ENCODE peak calls at places on chromosome 16, in five cellular contexts. One of them, this sample, is unnamed. For H3K27me3, the result is how much of the 10 kb centered on the place peaks cover.

GRCh38 chr16:4945560-4946502 is 8.9 kb upstream of the PPL start:
- DNase-seq in psoas muscle: peak
- DNase-seq in neural progenitor cell: no peak
- DNase-seq in BJ: no peak
- DNase-seq in heart right ventricle: no peak
- DNase-seq in this sample: no peak

GRCh38 chr16:85052536-85052935 is 24.9 kb downstream of the KIAA0513 start:
- DNase-seq in psoas muscle: no peak
- DNase-seq in BJ: no peak
- DNase-seq in neural progenitor cell: no peak
- DNase-seq in heart right ventricle: no peak
- DNase-seq in this sample: no peak

GRCh38 chr16:49598386-49599170 is 225.0 kb downstream of the C16orf78 start:
- DNase-seq in neural progenitor cell: no peak
- DNase-seq in heart right ventricle: no peak
- DNase-seq in BJ: no peak
- DNase-seq in psoas muscle: no peak
- DNase-seq in this sample: no peak

GRCh38 chr16:88468289-88469129 is 15.4 kb downstream of the ZFPM1 start:
- DNase-seq in heart right ventricle: no peak
- DNase-seq in neural progenitor cell: peak
- DNase-seq in psoas muscle: no peak
- DNase-seq in BJ: no peak
- DNase-seq in this sample: no peak

GRCh38 chr16:15822957-15823356 is 33.9 kb downstream of the MYH11 start:
- DNase-seq in neural progenitor cell: no peak
- DNase-seq in heart right ventricle: no peak
- DNase-seq in BJ: no peak
- DNase-seq in psoas muscle: no peak
- DNase-seq in this sample: no peak

GRCh38 chr16:84657229-84657837 is 9.0 kb downstream of the KLHL36 start:
- DNase-seq in neural progenitor cell: no peak
- DNase-seq in BJ: no peak
- DNase-seq in psoas muscle: no peak
- DNase-seq in heart right ventricle: no peak
- DNase-seq in this sample: no peak

GRCh38 chr16:2535644-2536021 is 2.2 kb upstream of the PDPK1 start:
- DNase-seq in psoas muscle: peak
- DNase-seq in heart right ventricle: no peak
- DNase-seq in BJ: peak
- DNase-seq in neural progenitor cell: no peak
- DNase-seq in this sample: peak

GRCh38 chr16:68116256-68116853 is 31.2 kb downstream of the NFATC3 start:
- DNase-seq in psoas muscle: no peak
- DNase-seq in BJ: no peak
- DNase-seq in heart right ventricle: no peak
- DNase-seq in neural progenitor cell: no peak
- DNase-seq in this sample: no peak

GRCh38 chr16:52376677-52377300 is 170.2 kb downstream of the TOX3 start:
- DNase-seq in BJ: no peak
- DNase-seq in heart right ventricle: no peak
- DNase-seq in neural progenitor cell: no peak
- DNase-seq in psoas muscle: no peak
- DNase-seq in this sample: no peak

GRCh38 chr16:65126845-65127624 is 5.2 kb upstream of the CDH11 start:
- DNase-seq in heart right ventricle: no peak
- DNase-seq in neural progenitor cell: no peak
- DNase-seq in psoas muscle: no peak
- DNase-seq in BJ: no peak
- DNase-seq in this sample: no peak

GRCh38 chr16:85514295-85514600 is 98.9 kb upstream of the GSE1 start:
- DNase-seq in heart right ventricle: peak
- DNase-seq in psoas muscle: peak
- DNase-seq in BJ: no peak
- DNase-seq in neural progenitor cell: no peak
- DNase-seq in this sample: no peak

GRCh38 chr16:69108069-69108904 is 2.8 kb downstream of the HAS3 start:
- DNase-seq in heart right ventricle: no peak
- DNase-seq in BJ: no peak
- DNase-seq in psoas muscle: no peak
- DNase-seq in neural progenitor cell: peak
- DNase-seq in this sample: no peak

GRCh38 chr16:68446941-68447675 is 1.2 kb downstream of the SMPD3 start:
- DNase-seq in heart right ventricle: no peak
- DNase-seq in psoas muscle: no peak
- DNase-seq in BJ: no peak
- DNase-seq in neural progenitor cell: peak
- DNase-seq in this sample: no peak

GRCh38 chr16:84003001-84003400 is 35.0 kb downstream of the NECAB2 start:
- DNase-seq in heart right ventricle: no peak
- DNase-seq in BJ: no peak
- DNase-seq in psoas muscle: no peak
- DNase-seq in neural progenitor cell: no peak
- DNase-seq in this sample: no peak

GRCh38 chr16:56357291-56357764 is 68.0 kb downstream of the AMFR start:
- DNase-seq in heart right ventricle: no peak
- DNase-seq in neural progenitor cell: peak
- DNase-seq in BJ: no peak
- DNase-seq in psoas muscle: no peak
- DNase-seq in this sample: peak

GRCh38 chr16:10668322-10669045 is 26.2 kb downstream of the TEKT5 start:
- DNase-seq in psoas muscle: no peak
- DNase-seq in heart right ventricle: no peak
- DNase-seq in BJ: no peak
- DNase-seq in neural progenitor cell: peak
- DNase-seq in this sample: peak

GRCh38 chr16:77409311-77409710 is 25.5 kb downstream of the ADAMTS18 start:
- DNase-seq in BJ: no peak
- DNase-seq in psoas muscle: no peak
- DNase-seq in heart right ventricle: no peak
- DNase-seq in neural progenitor cell: no peak
- DNase-seq in this sample: no peak

GRCh38 chr16:13994239-13995106 is 74.5 kb downstream of the ERCC4 start:
- DNase-seq in psoas muscle: no peak
- DNase-seq in neural progenitor cell: no peak
- DNase-seq in heart right ventricle: peak
- DNase-seq in BJ: no peak
- DNase-seq in this sample: no peak

GRCh38 chr16:83771306-83771942 is 36.4 kb upstream of the HSBP1 start:
- DNase-seq in psoas muscle: peak
- DNase-seq in heart right ventricle: peak
- DNase-seq in BJ: no peak
- DNase-seq in neural progenitor cell: no peak
- DNase-seq in this sample: no peak

GRCh38 chr16:86202267-86202666 is 303.3 kb downstream of the IRF8 start:
- DNase-seq in BJ: no peak
- DNase-seq in psoas muscle: no peak
- DNase-seq in heart right ventricle: no peak
- DNase-seq in neural progenitor cell: no peak
- DNase-seq in this sample: no peak

GRCh38 chr16:87410530-87410929 is 18.4 kb downstream of the MAP1LC3B start:
- DNase-seq in heart right ventricle: no peak
- DNase-seq in BJ: no peak
- DNase-seq in psoas muscle: no peak
- DNase-seq in neural progenitor cell: no peak
- DNase-seq in this sample: no peak

GRCh38 chr16:28163699-28164584 is 47.8 kb downstream of the XPO6 start:
- DNase-seq in heart right ventricle: no peak
- DNase-seq in BJ: peak
- DNase-seq in neural progenitor cell: no peak
- DNase-seq in psoas muscle: no peak
- DNase-seq in this sample: no peak

GRCh38 chr16:6081320-6081976 is 983.9 kb upstream of the EEF2KMT start:
- DNase-seq in neural progenitor cell: peak
- DNase-seq in heart right ventricle: peak
- DNase-seq in BJ: no peak
- DNase-seq in psoas muscle: no peak
- DNase-seq in this sample: no peak

GRCh38 chr16:52705192-52705591 is 158.2 kb upstream of the TOX3 start:
- DNase-seq in heart right ventricle: no peak
- DNase-seq in neural progenitor cell: no peak
- DNase-seq in psoas muscle: no peak
- DNase-seq in BJ: no peak
- DNase-seq in this sample: no peak

GRCh38 chr16:70682239-70683145 is 3.4 kb downstream of the MTSS2 start:
- DNase-seq in heart right ventricle: no peak
- DNase-seq in BJ: no peak
- DNase-seq in psoas muscle: peak
- DNase-seq in neural progenitor cell: no peak
- DNase-seq in this sample: no peak

GRCh38 chr16:22945361-22945760 is 131.4 kb downstream of the HS3ST2 start:
- DNase-seq in heart right ventricle: no peak
- DNase-seq in psoas muscle: no peak
- DNase-seq in neural progenitor cell: no peak
- DNase-seq in BJ: no peak
- DNase-seq in this sample: no peak

GRCh38 chr16:83268164-83268563 is 539.6 kb upstream of the HSBP1 start:
- DNase-seq in heart right ventricle: no peak
- DNase-seq in psoas muscle: no peak
- DNase-seq in neural progenitor cell: no peak
- DNase-seq in BJ: no peak
- DNase-seq in this sample: no peak

DNA sequence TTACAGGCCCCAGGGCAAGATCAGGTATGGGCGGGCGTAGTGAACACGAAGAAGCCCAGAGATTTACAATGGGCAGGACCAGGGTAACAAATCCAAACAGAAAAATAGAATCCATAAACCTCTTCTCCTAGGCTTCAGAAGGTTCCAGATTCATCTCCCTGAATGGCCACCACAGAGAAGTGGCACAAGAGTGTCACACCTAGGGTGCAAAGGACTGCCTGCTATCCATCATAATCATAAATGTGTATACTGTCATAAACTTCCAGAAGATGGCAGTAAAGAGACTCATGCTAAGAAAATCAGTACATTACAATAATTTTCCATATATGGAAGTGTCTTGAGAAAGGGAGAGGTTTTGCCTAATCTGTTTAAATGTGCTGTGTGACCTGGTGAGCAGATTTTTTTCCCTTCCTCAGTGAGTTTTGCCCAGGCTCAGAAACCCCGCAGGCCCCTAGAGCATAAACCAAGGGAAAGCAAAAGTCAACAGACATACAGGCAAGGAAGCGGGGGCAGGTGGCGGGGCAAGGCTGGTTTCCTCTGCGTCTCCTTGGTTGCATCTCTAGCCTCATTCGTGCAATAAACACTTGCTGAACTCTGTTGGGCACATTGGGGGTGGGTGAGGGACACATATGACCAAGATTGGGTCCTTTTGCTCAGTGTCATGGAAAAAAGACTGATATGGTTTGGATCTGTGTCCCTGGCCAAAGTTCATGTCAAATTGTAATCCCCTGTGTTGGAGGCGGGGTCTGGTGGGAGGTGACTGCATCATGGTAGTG is 92.0 kb upstream of the CDH5 start:
- DNase-seq in psoas muscle: no peak
- DNase-seq in heart right ventricle: no peak
- DNase-seq in BJ: no peak
- DNase-seq in neural progenitor cell: no peak
- DNase-seq in this sample: no peak
- TF ChIP-seq CTCF in psoas muscle: no peak
- TF ChIP-seq CTCF in heart right ventricle: peak
- TF ChIP-seq CTCF in BJ: peak
- TF ChIP-seq CTCF in neural progenitor cell: no peak
- TF ChIP-seq CTCF in this sample: peak

GRCh38 chr16:17541324-17541723 is 70.6 kb upstream of the XYLT1 start:
- DNase-seq in neural progenitor cell: no peak
- DNase-seq in heart right ventricle: no peak
- DNase-seq in psoas muscle: no peak
- DNase-seq in BJ: no peak
- DNase-seq in this sample: no peak

GRCh38 chr16:17544304-17544703 is 73.5 kb upstream of the XYLT1 start:
- DNase-seq in heart right ventricle: no peak
- DNase-seq in BJ: no peak
- DNase-seq in neural progenitor cell: no peak
- DNase-seq in psoas muscle: no peak
- DNase-seq in this sample: no peak

GRCh38 chr16:17544785-17545184 is 74.0 kb upstream of the XYLT1 start:
- DNase-seq in psoas muscle: no peak
- DNase-seq in neural progenitor cell: peak
- DNase-seq in heart right ventricle: no peak
- DNase-seq in BJ: no peak
- DNase-seq in this sample: no peak

GRCh38 chr16:17543073-17543472 is 72.3 kb upstream of the XYLT1 start:
- DNase-seq in psoas muscle: no peak
- DNase-seq in neural progenitor cell: no peak
- DNase-seq in heart right ventricle: no peak
- DNase-seq in BJ: no peak
- DNase-seq in this sample: no peak

DNA sequence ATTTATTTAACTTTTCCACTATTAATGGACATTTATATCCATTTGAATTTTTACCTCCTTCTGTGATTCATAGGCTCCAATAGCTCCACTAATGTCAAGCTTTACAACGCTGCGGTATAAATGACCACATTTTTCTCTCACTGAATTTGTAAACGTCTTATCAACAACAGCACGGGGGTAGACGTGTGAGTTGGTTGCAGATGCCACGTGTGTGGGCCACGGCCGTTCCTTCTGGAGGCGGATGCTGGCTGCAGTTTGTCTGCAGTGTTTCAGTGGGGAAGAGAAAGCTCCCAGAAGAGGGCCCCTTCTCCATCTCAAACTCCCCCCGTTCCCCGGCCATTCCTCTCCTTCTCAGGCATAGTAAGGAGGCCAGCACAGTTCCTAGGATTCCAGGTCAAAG is 68.2 kb upstream of the XYLT1 start:
- DNase-seq in heart right ventricle: no peak
- DNase-seq in BJ: no peak
- DNase-seq in psoas muscle: no peak
- DNase-seq in neural progenitor cell: no peak
- DNase-seq in this sample: no peak
- H3K27me3 ChIP-seq in heart right ventricle: under half
- H3K27me3 ChIP-seq in BJ: under half
- H3K27me3 ChIP-seq in psoas muscle: under half
- H3K27me3 ChIP-seq in neural progenitor cell: under half
- H3K27me3 ChIP-seq in this sample: under half

DNA sequence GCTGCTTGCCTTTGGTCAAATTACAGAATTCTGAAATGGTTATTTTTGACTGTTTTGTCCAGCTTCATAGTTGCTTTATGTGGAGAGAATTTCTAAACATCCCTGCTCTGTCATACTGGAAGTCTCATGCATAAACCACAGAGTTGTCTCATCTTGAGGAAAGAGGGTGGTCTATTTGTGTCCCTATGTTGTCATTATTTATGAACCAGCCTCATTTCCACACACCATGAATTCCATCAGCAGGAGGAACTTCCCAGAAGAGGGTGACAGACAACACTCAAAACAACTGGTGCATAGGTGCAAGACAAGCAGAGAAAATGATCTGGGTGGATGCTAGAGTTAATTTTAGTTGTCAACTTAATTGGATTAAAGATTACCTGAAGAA is 525.8 kb upstream of the GOT2 start:
- DNase-seq in neural progenitor cell: no peak
- DNase-seq in BJ: no peak
- DNase-seq in psoas muscle: no peak
- DNase-seq in heart right ventricle: no peak
- DNase-seq in this sample: no peak
- H3K4me3 ChIP-seq in neural progenitor cell: no peak
- H3K4me3 ChIP-seq in BJ: no peak
- H3K4me3 ChIP-seq in psoas muscle: no peak
- H3K4me3 ChIP-seq in heart right ventricle: no peak
- H3K4me3 ChIP-seq in this sample: no peak

GRCh38 chr16:72244853-72245252 is 72.9 kb upstream of the PMFBP1 start:
- DNase-seq in BJ: no peak
- DNase-seq in heart right ventricle: no peak
- DNase-seq in psoas muscle: no peak
- DNase-seq in neural progenitor cell: no peak
- DNase-seq in this sample: no peak
- TF ChIP-seq CTCF in BJ: no peak
- TF ChIP-seq CTCF in heart right ventricle: no peak
- TF ChIP-seq CTCF in psoas muscle: no peak
- TF ChIP-seq CTCF in neural progenitor cell: peak
- TF ChIP-seq CTCF in this sample: peak